ENCODE peak calls at places on chromosomes 1 and 21, in six cellular contexts. B, L, Z, I, C and J are unnamed samples. For H3K27me3, the result is how much of the 10 kb centered on the place peaks cover.

GRCh38 chr21:40178726-40179125 is 311.5 kb downstream of the PCP4 start:
- DNase-seq in B (no peak), L (no peak), Z (no peak), I (no peak), C (no peak), J (no peak)

GRCh38 chr1:82110366-82111254 is 309.9 kb downstream of the ADGRL2 start:
- DNase-seq in B (no peak), L (peak), Z (no peak), I (no peak), C (no peak), J (no peak)

GRCh38 chr1:68624233-68624632 is 127.4 kb upstream of the DEPDC1 start:
- DNase-seq in B (no peak), L (no peak), Z (peak), I (no peak), C (no peak), J (peak)

GRCh38 chr1:221708987-221709386 is 32.9 kb downstream of the DUSP10 start:
- DNase-seq in B (peak), L (peak), Z (peak), I (no peak), C (no peak), J (peak)

GRCh38 chr1:229624906-229625871 is 733 bp downstream of the TAF5L start:
- DNase-seq in B (peak), L (peak), Z (peak), I (peak), C (peak), J (peak)

GRCh38 chr1:19725606-19726005 is 60.9 kb downstream of the HTR6 start:
- DNase-seq in B (no peak), L (no peak), Z (no peak), I (no peak), C (no peak), J (no peak)

GRCh38 chr1:225774276-225775147 is 3.1 kb upstream of the SRP9 start:
- DNase-seq in B (no peak), L (no peak), Z (no peak), I (no peak), C (no peak), J (no peak)

GRCh38 chr1:91804546-91805023 is 81.4 kb downstream of the TGFBR3 start:
- DNase-seq in B (no peak), L (peak), Z (no peak), I (no peak), C (peak), J (no peak)

GRCh38 chr1:44276901-44277300 is 63.6 kb downstream of the DMAP1 start:
- DNase-seq in B (no peak), L (no peak), Z (peak), I (no peak), C (no peak), J (no peak)

GRCh38 chr1:213939888-213940287 is 47.9 kb upstream of the PROX1 start:
- DNase-seq in B (no peak), L (no peak), Z (no peak), I (no peak), C (no peak), J (no peak)

GRCh38 chr1:19762175-19762779 is 37.4 kb downstream of the TMCO4 start:
- DNase-seq in B (peak), L (peak), Z (peak), I (peak), C (peak), J (peak)

GRCh38 chr1:114082047-114082630 is 71.5 kb downstream of the SYT6 start:
- DNase-seq in B (no peak), L (no peak), Z (no peak), I (no peak), C (no peak), J (no peak)

GRCh38 chr1:154735061-154735800 is 127.2 kb upstream of the ADAR start:
- DNase-seq in B (no peak), L (no peak), Z (no peak), I (no peak), C (no peak), J (no peak)

GRCh38 chr1:48077860-48078259 is 80.7 kb upstream of the TRABD2B start:
- DNase-seq in B (no peak), L (no peak), Z (no peak), I (no peak), C (no peak), J (no peak)

DNA sequence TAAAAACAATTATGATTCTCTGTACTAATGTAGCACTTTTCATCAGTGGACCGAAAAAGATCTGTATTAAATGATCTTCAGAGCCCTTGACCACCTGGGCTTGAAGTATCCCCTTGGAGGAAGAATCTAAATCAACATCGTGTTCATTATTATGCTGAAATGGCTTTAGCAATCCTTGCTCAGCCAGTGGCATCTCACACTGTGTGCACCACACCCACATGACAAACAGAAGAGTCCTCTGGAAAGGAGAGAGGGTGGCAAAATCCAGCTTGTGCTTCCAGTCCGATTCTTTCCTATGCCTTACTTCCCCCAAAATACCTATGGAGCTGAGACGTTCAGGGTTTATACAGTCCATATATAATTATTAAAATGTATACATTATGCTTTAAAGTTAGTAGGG is 318.5 kb upstream of the RUNX1 start:
- DNase-seq in B (no peak), L (no peak), Z (no peak), I (no peak), C (no peak), J (no peak)
- H3K27me3 ChIP-seq in B (under half), L (under half), Z (under half), I (under half), C (under half), J (under half)

GRCh38 chr1:116667577-116668105 is at the start of gene IGSF3:
- DNase-seq in B (peak), L (peak), Z (peak), I (peak), C (peak), J (peak)
- H3K9ac ChIP-seq in B (peak), L (peak), Z (no peak), I (peak), C (peak), J (peak)

DNA sequence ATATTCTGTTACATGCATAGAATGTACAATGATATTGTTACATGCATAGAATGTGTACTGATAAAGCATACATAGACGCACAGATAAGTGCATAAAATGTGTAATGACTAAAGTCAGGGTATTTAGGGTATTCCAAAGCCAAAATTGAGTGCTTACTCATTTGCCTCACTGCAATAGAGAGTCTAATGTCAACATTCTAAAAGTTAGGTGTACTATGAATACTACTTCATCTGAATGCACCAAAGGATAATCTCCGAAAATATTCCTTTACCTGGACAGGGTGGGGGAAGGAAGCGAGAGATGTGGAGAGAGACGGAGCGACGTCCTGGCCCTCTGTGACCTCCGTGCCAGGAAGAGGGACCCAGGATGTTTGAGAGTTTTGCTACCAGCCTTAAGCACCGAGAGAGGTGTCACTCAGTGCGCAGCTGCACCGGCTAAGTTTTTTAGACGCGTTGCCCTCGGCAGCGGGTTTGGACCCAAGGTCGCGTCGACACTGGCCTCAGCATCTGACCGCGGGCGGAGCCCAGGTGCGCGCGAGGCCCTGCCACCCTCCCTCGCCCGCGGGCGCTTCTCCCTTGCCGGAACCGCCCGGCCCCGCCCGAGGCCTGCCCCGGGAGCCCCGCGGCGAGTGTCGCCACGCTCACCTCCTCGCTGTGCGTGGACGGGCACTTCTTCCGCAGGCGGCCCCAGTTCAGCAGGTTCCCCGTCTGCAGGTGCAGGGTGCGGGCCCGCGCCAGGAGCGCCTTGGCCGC is 660 bp downstream of the GCLM start:
- DNase-seq in B (peak), L (no peak), Z (no peak), I (peak), C (peak), J (peak)
- H3K18ac ChIP-seq in B (peak), L (peak), Z (peak), I (peak), C (peak), J (peak)

GRCh38 chr1:1957533-1957961 is 38.5 kb upstream of the TMEM52 start:
- DNase-seq in B (no peak), L (no peak), Z (no peak), I (no peak), C (no peak), J (no peak)

GRCh38 chr1:1959840-1960479 is 40.9 kb upstream of the TMEM52 start:
- DNase-seq in B (peak), L (peak), Z (peak), I (peak), C (peak), J (peak)

GRCh38 chr1:1958071-1958541 is 39.0 kb upstream of the TMEM52 start:
- DNase-seq in B (no peak), L (no peak), Z (no peak), I (no peak), C (no peak), J (no peak)

GRCh38 chr1:1960480-1961196 is 41.6 kb upstream of the TMEM52 start:
- DNase-seq in B (no peak), L (peak), Z (no peak), I (no peak), C (no peak), J (no peak)

DNA sequence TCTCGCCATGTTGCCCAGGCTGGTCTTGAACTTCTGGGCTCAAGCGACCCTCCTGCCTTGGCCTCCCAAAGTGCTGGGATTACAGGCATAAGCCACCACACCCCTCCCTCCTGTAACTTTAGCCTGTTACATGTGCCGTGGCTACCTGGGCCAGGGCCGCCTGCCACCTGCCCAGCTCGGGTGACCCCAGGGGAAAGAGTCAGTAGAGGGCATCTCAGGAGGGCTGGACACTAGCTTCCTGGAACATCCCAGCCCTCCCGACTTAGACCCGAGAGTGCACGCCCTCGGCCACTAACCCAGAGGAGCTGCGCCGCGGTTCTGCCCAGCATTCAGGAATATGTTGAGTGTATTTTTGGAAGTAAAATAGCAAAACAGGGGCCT is 40.4 kb upstream of the TMEM52 start:
- DNase-seq in B (no peak), L (no peak), Z (no peak), I (no peak), C (no peak), J (no peak)
- H3K27me3 ChIP-seq in B (under half), L (under half), Z (under half), I (under half), C (under half), J (under half)